ENCODE peak calls at places on chromosomes 1 and 21, in eight cellular contexts. J, U, Y, C, G, F, I and D are unnamed samples.

GRCh38 chr1:90713741-90714509 is 3.2 kb downstream of the BARHL2 start:
- DNase-seq in J (no peak), U (no peak), Y (no peak), C (no peak), G (no peak), F (no peak), I (no peak), D (no peak)

GRCh38 chr1:1360511-1361169 is 2.3 kb upstream of the MXRA8 start:
- DNase-seq in J (peak; percentile 93), U (no peak), Y (peak; percentile 92), C (peak; percentile 89), G (peak; percentile 69), F (no peak), I (peak; percentile 95), D (no peak)

GRCh38 chr1:203695116-203695515 is 68.5 kb downstream of the ATP2B4 start:
- DNase-seq in J (no peak), U (peak; percentile 46), Y (no peak), C (no peak), G (no peak), F (no peak), I (peak; percentile 30), D (no peak)

GRCh38 chr1:110477445-110477957 is 26.6 kb downstream of the PROK1 start:
- DNase-seq in J (no peak), U (no peak), Y (no peak), C (no peak), G (peak; percentile 40), F (no peak), I (no peak), D (no peak)

GRCh38 chr1:174753131-174753530 is 246.6 kb upstream of the CACYBP start:
- DNase-seq in J (no peak), U (no peak), Y (no peak), C (no peak), G (no peak), F (no peak), I (no peak), D (no peak)

GRCh38 chr21:44521928-44522752 is 17.9 kb downstream of the KRTAP10-1 start:
- DNase-seq in J (peak; percentile 72), U (no peak), Y (no peak), C (no peak), G (no peak), F (no peak), I (no peak), D (no peak)

GRCh38 chr1:243924188-243924587 is 74.1 kb upstream of the AKT3 start:
- DNase-seq in J (no peak), U (no peak), Y (peak; percentile 49), C (peak; percentile 17), G (peak; percentile 80), F (no peak), I (peak; percentile 76), D (no peak)

GRCh38 chr1:180229483-180230415 is at the start of gene LHX4:
- DNase-seq in J (peak; percentile 78), U (peak; percentile 40), Y (no peak), C (no peak), G (peak; percentile 25), F (no peak), I (peak; percentile 81), D (no peak)

GRCh38 chr1:183457449-183457848 is 14.8 kb upstream of the SMG7 start:
- DNase-seq in J (no peak), U (no peak), Y (no peak), C (no peak), G (no peak), F (no peak), I (no peak), D (no peak)

GRCh38 chr1:26785611-26786436 is 1.9 kb upstream of the PIGV start:
- DNase-seq in J (no peak), U (no peak), Y (peak; percentile 46), C (peak; percentile 11), G (no peak), F (no peak), I (peak; percentile 36), D (no peak)

GRCh38 chr1:30403061-30403645 is 320.2 kb downstream of the MATN1 start:
- DNase-seq in J (no peak), U (no peak), Y (no peak), C (no peak), G (no peak), F (no peak), I (no peak), D (peak; percentile 49)

GRCh38 chr21:46111193-46111571 is 13.3 kb downstream of the COL6A2 start:
- DNase-seq in J (peak; percentile 64), U (no peak), Y (no peak), C (no peak), G (no peak), F (no peak), I (peak; percentile 3), D (peak; percentile 42)

GRCh38 chr1:98211271-98211840 is 290.5 kb upstream of the DPYD start:
- DNase-seq in J (no peak), U (no peak), Y (no peak), C (peak; percentile 12), G (no peak), F (no peak), I (no peak), D (no peak)

GRCh38 chr1:168960595-168960994 is 145.9 kb upstream of the ATP1B1 start:
- DNase-seq in J (no peak), U (no peak), Y (no peak), C (no peak), G (no peak), F (no peak), I (no peak), D (no peak)

GRCh38 chr1:206696812-206697585 is 12.3 kb downstream of the MAPKAPK2 start:
- DNase-seq in J (no peak), U (no peak), Y (no peak), C (no peak), G (no peak), F (no peak), I (no peak), D (no peak)

GRCh38 chr1:97738270-97738669 is 182.6 kb downstream of the DPYD start:
- DNase-seq in J (no peak), U (no peak), Y (no peak), C (no peak), G (no peak), F (no peak), I (no peak), D (no peak)

GRCh38 chr21:39175154-39175553 is 8.1 kb downstream of the PSMG1 start:
- DNase-seq in J (no peak), U (no peak), Y (peak; percentile 45), C (no peak), G (peak; percentile 31), F (no peak), I (peak; percentile 30), D (no peak)

GRCh38 chr1:226714148-226714547 is 24.9 kb downstream of the ITPKB start:
- DNase-seq in J (no peak), U (no peak), Y (no peak), C (no peak), G (peak; percentile 93), F (no peak), I (no peak), D (no peak)

GRCh38 chr1:180857947-180858768 is 54.5 kb upstream of the KIAA1614 start:
- DNase-seq in J (no peak), U (no peak), Y (no peak), C (no peak), G (no peak), F (no peak), I (no peak), D (no peak)

GRCh38 chr1:94743866-94744265 is 76.3 kb upstream of the SLC44A3 start:
- DNase-seq in J (no peak), U (peak; percentile 37), Y (peak; percentile 74), C (no peak), G (no peak), F (no peak), I (no peak), D (no peak)

GRCh38 chr1:203286161-203286984 is 18.9 kb upstream of the BTG2 start:
- DNase-seq in J (no peak), U (no peak), Y (no peak), C (no peak), G (peak; percentile 80), F (no peak), I (no peak), D (peak; percentile 70)

GRCh38 chr1:24283326-24284155 is 35.6 kb upstream of the GRHL3 start:
- DNase-seq in J (no peak), U (no peak), Y (peak; percentile 85), C (peak; percentile 22), G (peak; percentile 94), F (no peak), I (peak; percentile 73), D (peak; percentile 8)

GRCh38 chr21:35210093-35210492 is 161.0 kb upstream of the RUNX1 start:
- DNase-seq in J (no peak), U (no peak), Y (no peak), C (no peak), G (no peak), F (no peak), I (no peak), D (no peak)

GRCh38 chr1:109148838-109149555 is 35.1 kb downstream of the ELAPOR1 start:
- DNase-seq in J (no peak), U (peak; percentile 26), Y (no peak), C (peak; percentile 2), G (no peak), F (no peak), I (no peak), D (no peak)

GRCh38 chr21:39050839-39051560 is 132.3 kb downstream of the PSMG1 start:
- DNase-seq in J (no peak), U (no peak), Y (no peak), C (no peak), G (no peak), F (no peak), I (no peak), D (no peak)